ENCODE peak calls at places on chromosome 13, in five cellular contexts. R is fibroblast of mammary gland; J is stimulated activated CD4-positive, alpha-beta T cell treated with anti-CD3 and anti-CD28 coated beads, TNF-alpha, amount 100 ng/mL, for 48 hours; Q is body of pancreas; Y is AG10803. W is an unnamed sample.

GRCh38 chr13:77430377-77430951 is 103.6 kb upstream of the MYCBP2 start:
- DNase-seq in Y (no peak), J (no peak), R (no peak), Q (no peak), W (peak; percentile 20)

GRCh38 chr13:39538826-39539555 is 64.0 kb downstream of the LHFPL6 start:
- DNase-seq in J (no peak), R (peak; percentile 66), Q (no peak), Y (peak; percentile 56), W (no peak)

GRCh38 chr13:112055417-112056206 is 11.3 kb upstream of the SOX1 start:
- DNase-seq in Q (no peak), Y (no peak), R (no peak), J (no peak), W (peak; percentile 40)

GRCh38 chr13:31093145-31093885 is 68.4 kb downstream of the HSPH1 start:
- DNase-seq in Y (no peak), J (no peak), Q (no peak), R (no peak), W (no peak)

GRCh38 chr13:25608181-25608580 is 236.4 kb downstream of the ATP8A2 start:
- DNase-seq in J (no peak), Q (no peak), R (no peak), Y (no peak), W (no peak)

GRCh38 chr13:113321546-113321945 is 24.5 kb downstream of the LAMP1 start:
- DNase-seq in Y (no peak), J (no peak), R (no peak), Q (no peak), W (no peak)

GRCh38 chr13:90413548-90413947 is 933.9 kb upstream of the MIR17HG start:
- DNase-seq in Q (no peak), R (no peak), J (no peak), Y (no peak), W (no peak)

GRCh38 chr13:101536079-101536478 is 83.6 kb downstream of the ITGBL1 start:
- DNase-seq in Y (no peak), R (no peak), J (no peak), Q (no peak), W (no peak)

GRCh38 chr13:106847049-106847448 is 279.1 kb upstream of the ARGLU1 start:
- DNase-seq in Y (no peak), Q (no peak), R (no peak), J (no peak), W (no peak)